ENCODE peak calls at places on chromosomes 7 and 10, in ten cellular contexts. L is endodermal cell, N is MM.1S, A is cardiac fibroblast, T is natural killer cell, S is hepatocyte, E is A549, O is prostate gland, C is brain microvascular endothelial cell, Q is AG04450. F is an unnamed sample.
A peak's percentile ranks its signal among the peaks of the same experiment; 100 is the strongest.

GRCh38 chr7:42914009-42914725 is 2.3 kb upstream of the C7orf25 start:
- DNase-seq in O (no peak), T (no peak), L (no peak), N (no peak), Q (no peak), A (peak; percentile 76), E (no peak), C (no peak), S (peak; percentile 19), F (no peak)

GRCh38 chr10:127450644-127451043 is 98.5 kb upstream of the NPS start:
- DNase-seq in N (no peak), E (no peak), C (no peak), A (no peak), T (no peak), L (no peak), S (no peak), O (no peak), Q (no peak), F (no peak)

GRCh38 chr7:52831321-52831720 is 204.1 kb upstream of the POM121L12 start:
- DNase-seq in L (no peak), O (no peak), S (no peak), N (no peak), C (no peak), T (no peak), Q (no peak), E (no peak), A (no peak), F (no peak)

GRCh38 chr10:299512-299911 is 164.3 kb downstream of the ZMYND11 start:
- DNase-seq in N (no peak), S (no peak), Q (no peak), C (no peak), E (no peak), T (no peak), L (no peak), O (no peak), A (no peak), F (peak; percentile 52)

GRCh38 chr7:47488969-47489342 is 93.0 kb downstream of the TNS3 start:
- DNase-seq in Q (no peak), C (no peak), L (peak; percentile 86), A (no peak), E (no peak), O (no peak), S (no peak), N (no peak), T (no peak), F (no peak)

GRCh38 chr10:118308664-118309063 is 33.5 kb downstream of the FAM204A start:
- DNase-seq in C (no peak), O (no peak), S (no peak), L (peak; percentile 69), Q (no peak), N (no peak), A (no peak), T (no peak), E (no peak), F (no peak)

GRCh38 chr7:105677803-105678583 is 96.7 kb upstream of the EFCAB10 start:
- DNase-seq in Q (no peak), S (no peak), A (no peak), O (no peak), E (no peak), C (no peak), T (peak; percentile 37), N (no peak), L (no peak), F (peak; percentile 32)

GRCh38 chr7:13532028-13532753 is 457.3 kb downstream of the ETV1 start:
- DNase-seq in C (no peak), T (no peak), A (no peak), O (no peak), Q (no peak), L (no peak), S (no peak), E (no peak), N (peak; percentile 21), F (no peak)

GRCh38 chr7:35676211-35676610 is 18.7 kb downstream of the HERPUD2 start:
- DNase-seq in Q (no peak), N (no peak), L (no peak), C (no peak), S (no peak), E (no peak), A (no peak), T (no peak), O (no peak), F (peak; percentile 22)

GRCh38 chr10:106133451-106133850 is 1031.1 kb downstream of the SORCS1 start:
- DNase-seq in N (no peak), T (no peak), Q (no peak), O (no peak), A (no peak), S (no peak), C (no peak), L (no peak), E (no peak), F (no peak)

GRCh38 chr10:69747179-69747578 is 54.5 kb upstream of the COL13A1 start:
- DNase-seq in E (no peak), T (no peak), A (no peak), Q (no peak), C (no peak), N (no peak), O (no peak), S (no peak), L (no peak), F (no peak)

GRCh38 chr7:155702616-155703015 is 58.2 kb downstream of the RBM33 start:
- DNase-seq in E (no peak), N (no peak), T (no peak), A (peak; percentile 17), C (peak; percentile 18), Q (no peak), S (no peak), L (no peak), O (no peak), F (no peak)

GRCh38 chr7:82507365-82507975 is 63.9 kb upstream of the CACNA2D1 start:
- DNase-seq in E (no peak), A (no peak), T (no peak), C (no peak), L (peak; percentile 42), Q (no peak), S (no peak), N (no peak), O (no peak), F (no peak)

GRCh38 chr7:82507976-82508677 is 64.5 kb upstream of the CACNA2D1 start:
- DNase-seq in E (no peak), L (peak; percentile 80), O (no peak), C (no peak), Q (no peak), T (no peak), N (no peak), A (no peak), S (peak; percentile 5), F (no peak)

GRCh38 chr7:82506702-82507101 is 63.1 kb upstream of the CACNA2D1 start:
- DNase-seq in A (peak; percentile 26), N (no peak), T (no peak), L (peak; percentile 54), Q (peak; percentile 3), C (peak; percentile 34), E (no peak), O (peak; percentile 77), S (peak; percentile 26), F (no peak)

GRCh38 chr7:82501256-82501815 is 57.8 kb upstream of the CACNA2D1 start:
- DNase-seq in S (no peak), A (no peak), O (no peak), N (no peak), Q (no peak), C (no peak), L (no peak), E (no peak), T (no peak), F (no peak)

GRCh38 chr7:82506208-82506607 is 62.6 kb upstream of the CACNA2D1 start:
- DNase-seq in E (no peak), S (no peak), C (peak; percentile 9), Q (no peak), N (no peak), A (no peak), T (no peak), L (no peak), O (no peak), F (no peak)
- TF ChIP-seq CTCF in E (no peak), S (no peak), C (peak; percentile 28), Q (no peak), N (no peak), A (no peak), T (no peak), L (peak; percentile 17), O (no peak), F (no peak)

DNA sequence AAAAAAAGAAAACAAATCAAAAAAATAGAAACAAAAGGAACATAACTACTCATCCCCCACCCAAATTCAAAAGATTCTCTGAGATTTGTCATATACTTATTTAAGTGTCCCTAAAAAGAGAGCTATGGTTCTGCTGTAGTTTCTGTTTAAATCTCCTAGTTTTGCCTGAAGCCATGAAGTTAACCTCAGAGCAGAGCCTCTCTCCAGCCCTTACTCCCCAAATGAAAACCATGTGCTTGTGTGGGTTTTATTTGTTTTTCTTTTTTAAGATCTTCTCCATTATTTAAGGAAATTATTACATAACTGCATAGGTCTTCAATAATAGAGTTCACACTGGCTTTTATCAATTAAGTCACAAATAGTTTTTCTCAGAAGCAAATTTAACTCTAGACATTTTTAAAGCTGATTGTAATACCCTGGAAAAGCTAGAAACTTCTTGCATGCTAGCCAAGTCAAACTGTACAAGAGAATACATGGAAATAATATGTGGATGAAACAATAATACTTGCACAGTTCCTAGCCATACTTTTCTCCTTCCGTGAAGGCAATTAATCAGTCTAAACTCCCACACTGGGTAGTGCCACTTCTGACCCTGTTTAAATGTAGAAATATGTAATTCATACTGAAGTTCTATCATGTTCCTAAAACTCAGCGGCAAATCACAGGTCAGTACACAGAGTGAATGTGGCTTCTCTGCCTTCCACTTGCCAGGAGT is 579.7 kb downstream of the SUGCT start:
- DNase-seq in O (no peak), C (no peak), T (no peak), E (no peak), Q (no peak), S (no peak), N (no peak), L (no peak), A (no peak), F (no peak)
- TF ChIP-seq CTCF in O (no peak), C (no peak), T (no peak), E (no peak), Q (no peak), S (no peak), N (no peak), L (no peak), A (no peak), F (no peak)

DNA sequence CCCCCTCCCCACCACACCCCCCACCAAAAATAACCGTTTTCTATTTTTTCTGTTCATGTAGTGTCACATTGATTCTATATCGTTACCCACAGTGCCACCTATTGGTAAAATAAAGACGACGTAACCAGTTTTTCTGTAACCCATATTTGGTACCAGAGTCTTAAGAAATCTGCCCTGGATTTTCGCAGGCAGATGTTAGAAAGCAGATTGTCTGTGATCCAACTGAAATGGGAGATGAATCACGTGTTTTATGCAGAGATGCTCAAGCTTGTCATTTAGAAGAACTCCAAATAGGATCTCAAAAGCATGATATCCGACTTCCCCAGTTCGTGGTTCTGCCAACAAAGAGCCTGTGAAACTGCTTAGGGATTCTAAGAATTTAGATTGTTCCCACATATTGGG is 261.1 kb upstream of the CSTF2T start:
- DNase-seq in C (peak; percentile 42), S (peak; percentile 76), Q (peak; percentile 33), O (no peak), N (peak; percentile 64), L (peak; percentile 44), A (peak; percentile 78), T (no peak), E (peak; percentile 19), F (peak; percentile 45)
- TF ChIP-seq CTCF in C (peak; percentile 46), S (peak; percentile 81), Q (peak; percentile 59), O (peak; percentile 38), N (peak; percentile 63), L (peak; percentile 79), A (peak; percentile 39), T (peak; percentile 37), E (peak; percentile 66), F (peak; percentile 80)

GRCh38 chr10:22010973-22011408 is 7.5 kb upstream of the DNAJC1 start:
- DNase-seq in A (peak; percentile 56), T (no peak), S (peak; percentile 18), O (no peak), E (no peak), Q (no peak), N (peak; percentile 55), C (no peak), L (no peak), F (peak; percentile 40)
- TF ChIP-seq CTCF in A (no peak), T (peak; percentile 80), S (peak; percentile 65), O (peak; percentile 51), E (peak; percentile 61), Q (no peak), N (peak; percentile 21), C (no peak), L (peak; percentile 78), F (peak; percentile 76)

F was measured in OCI-LY7.